ENCODE peak calls at places on chromosomes 7 and 10, in six cellular contexts. O is fibroblast of lung; G is IMR-90; U is PC-9; T is CD4-positive, alpha-beta memory T cell; L is cardiac muscle cell. M is an unnamed sample. For H3K9me3, the result is how much of the 10 kb centered on the place peaks cover.

GRCh38 chr10:122748496-122748895 is 48.9 kb upstream of the C10orf120 start:
- DNase-seq in T (no peak), U (no peak), O (no peak), G (no peak), L (no peak), M (no peak)

GRCh38 chr10:97578171-97578844 is 5.7 kb downstream of the ANKRD2 start:
- DNase-seq in G (no peak), L (no peak), O (no peak), U (no peak), T (no peak), M (no peak)

GRCh38 chr7:80825499-80825898 is 93.4 kb downstream of the SEMA3C start:
- DNase-seq in O (no peak), T (no peak), U (no peak), L (no peak), G (no peak), M (no peak)

GRCh38 chr7:45872116-45873034 is 507 bp downstream of the CCDC201 start:
- DNase-seq in O (no peak), U (peak), T (no peak), G (no peak), L (peak), M (no peak)

GRCh38 chr10:22599636-22600228 is 114.6 kb downstream of the PIP4K2A start:
- DNase-seq in U (no peak), T (no peak), L (no peak), O (no peak), G (no peak), M (no peak)

GRCh38 chr7:114988755-114989154 is 66.9 kb downstream of the MDFIC start:
- DNase-seq in U (no peak), G (peak), T (no peak), O (peak), L (peak), M (no peak)

GRCh38 chr7:11714676-11715075 is 117.3 kb downstream of the THSD7A start:
- DNase-seq in T (no peak), U (no peak), O (no peak), L (peak), G (no peak), M (no peak)

GRCh38 chr10:132981746-132982145 is 39.4 kb upstream of the CFAP46 start:
- DNase-seq in G (no peak), T (no peak), U (no peak), L (no peak), O (no peak), M (no peak)

GRCh38 chr7:115631782-115632181 is 398.8 kb downstream of the TFEC start:
- DNase-seq in L (peak), G (peak), U (no peak), T (no peak), O (no peak), M (no peak)

GRCh38 chr10:12978885-12979284 is 22.6 kb downstream of the CCDC3 start:
- DNase-seq in G (no peak), T (no peak), L (no peak), O (no peak), U (no peak), M (no peak)

GRCh38 chr7:11817111-11817710 is 14.8 kb downstream of the THSD7A start:
- DNase-seq in T (no peak), O (peak), G (no peak), L (peak), U (no peak), M (no peak)

GRCh38 chr7:74401137-74401859 is 52.4 kb upstream of the GTF2IRD1 start:
- DNase-seq in T (peak), L (peak), O (peak), G (peak), U (peak), M (peak)

GRCh38 chr10:44998146-44998631 is 2.5 kb upstream of the ZNF22 start:
- DNase-seq in G (peak), O (peak), L (peak), T (no peak), U (no peak), M (no peak)

GRCh38 chr7:311131-311680 is 21.2 kb downstream of the FOXL3 start:
- DNase-seq in G (no peak), U (no peak), L (no peak), O (no peak), T (no peak), M (no peak)

GRCh38 chr10:92691042-92691590 is 1.4 kb downstream of the HHEX start:
- DNase-seq in T (no peak), L (no peak), O (no peak), U (no peak), G (no peak), M (no peak)

GRCh38 chr10:20624642-20625041 is 272.5 kb downstream of the NEBL start:
- DNase-seq in L (peak), O (peak), U (no peak), T (no peak), G (no peak), M (no peak)

GRCh38 chr7:40986351-40986873 is 716.5 kb downstream of the INHBA start:
- DNase-seq in U (peak), G (peak), L (peak), T (no peak), O (peak), M (no peak)

GRCh38 chr7:66204822-66205735 is at the start of gene TPST1:
- DNase-seq in U (peak), L (peak), O (peak), T (peak), G (peak), M (peak)

GRCh38 chr7:128395748-128396147 is 14.0 kb downstream of the IMPDH1 start:
- DNase-seq in L (no peak), O (no peak), G (no peak), T (no peak), U (no peak), M (no peak)

GRCh38 chr10:46091834-46092522 is 45.9 kb upstream of the MSMB start:
- DNase-seq in O (no peak), T (no peak), U (no peak), L (no peak), G (no peak), M (no peak)

GRCh38 chr10:79331709-79332108 is 15.6 kb upstream of the PPIF start:
- DNase-seq in T (peak), O (no peak), G (peak), U (peak), L (peak), M (peak)

GRCh38 chr10:132960651-132961419 is 18.5 kb upstream of the CFAP46 start:
- DNase-seq in U (no peak), L (no peak), T (no peak), G (no peak), O (no peak), M (no peak)

GRCh38 chr10:33336606-33337334 is 2.3 kb upstream of the NRP1 start:
- DNase-seq in U (no peak), O (peak), L (peak), G (no peak), T (no peak), M (no peak)

GRCh38 chr10:5840314-5841307 is 27.4 kb upstream of the GDI2 start:
- DNase-seq in O (no peak), G (no peak), U (no peak), L (peak), T (no peak), M (no peak)

GRCh38 chr7:112654322-112655216 is 135.6 kb downstream of the TMEM168 start:
- DNase-seq in T (no peak), O (peak), L (peak), U (no peak), G (no peak), M (no peak)

GRCh38 chr10:120578123-120578522 is 121.1 kb downstream of the PLPP4 start:
- DNase-seq in L (no peak), T (no peak), U (no peak), G (no peak), O (no peak), M (no peak)

GRCh38 chr10:95327367-95327766 is 36.6 kb upstream of the PDLIM1 start:
- DNase-seq in G (peak), O (peak), L (peak), T (no peak), U (no peak), M (no peak)

GRCh38 chr7:92155108-92155755 is 21.0 kb upstream of the CYP51A1 start:
- DNase-seq in T (no peak), G (no peak), O (no peak), L (no peak), U (no peak), M (no peak)

GRCh38 chr10:30878920-30879319 is 152.7 kb downstream of the ZNF438 start:
- DNase-seq in O (no peak), U (no peak), L (no peak), T (no peak), G (no peak), M (no peak)
- H3K9me3 ChIP-seq in O (under half), U (under half), L (under half), T (under half), G (under half), M (under half)

GRCh38 chr7:157549612-157550299 is 213.0 kb downstream of the DNAJB6 start:
- DNase-seq in U (no peak), G (no peak), L (no peak), O (no peak), T (no peak), M (no peak)
- H3K9me3 ChIP-seq in U (under half), G (half or more), L (under half), O (under half), T (under half), M (under half)

GRCh38 chr7:157801971-157802675 is 465.3 kb downstream of the DNAJB6 start:
- DNase-seq in G (no peak), L (no peak), O (no peak), T (no peak), U (no peak), M (no peak)
- H3K9me3 ChIP-seq in G (under half), L (under half), O (under half), T (under half), U (under half), M (under half)

DNA sequence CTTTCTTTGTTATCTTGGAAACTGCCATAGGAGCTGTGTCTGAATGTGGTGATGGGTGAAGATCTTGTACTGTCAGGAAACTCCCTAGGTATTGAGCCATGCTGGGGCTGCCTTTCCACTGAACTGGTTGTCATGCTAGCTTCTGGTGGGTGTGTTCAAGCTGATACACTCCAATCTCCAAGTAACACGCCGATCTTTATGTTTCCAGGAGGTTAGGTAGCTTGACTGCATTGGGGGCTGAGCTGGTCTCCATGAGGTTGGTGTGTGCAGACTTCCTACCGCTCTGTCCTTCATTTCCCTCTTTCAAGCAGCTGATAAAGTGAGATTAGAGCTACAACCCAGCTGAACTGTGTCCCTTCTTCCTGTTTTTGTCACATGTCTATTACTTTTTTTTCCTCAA is 265.5 kb downstream of the ANKRD30A start:
- DNase-seq in L (no peak), U (no peak), O (no peak), T (no peak), G (no peak), M (no peak)
- H3K9me3 ChIP-seq in L (under half), U (under half), O (under half), T (under half), G (under half), M (under half)

GRCh38 chr7:158498443-158499108 is 89.0 kb downstream of the PTPRN2 start:
- DNase-seq in L (no peak), U (no peak), O (no peak), G (no peak), T (no peak), M (no peak)
- H3K9me3 ChIP-seq in L (under half), U (under half), O (under half), G (under half), T (under half), M (under half)

DNA sequence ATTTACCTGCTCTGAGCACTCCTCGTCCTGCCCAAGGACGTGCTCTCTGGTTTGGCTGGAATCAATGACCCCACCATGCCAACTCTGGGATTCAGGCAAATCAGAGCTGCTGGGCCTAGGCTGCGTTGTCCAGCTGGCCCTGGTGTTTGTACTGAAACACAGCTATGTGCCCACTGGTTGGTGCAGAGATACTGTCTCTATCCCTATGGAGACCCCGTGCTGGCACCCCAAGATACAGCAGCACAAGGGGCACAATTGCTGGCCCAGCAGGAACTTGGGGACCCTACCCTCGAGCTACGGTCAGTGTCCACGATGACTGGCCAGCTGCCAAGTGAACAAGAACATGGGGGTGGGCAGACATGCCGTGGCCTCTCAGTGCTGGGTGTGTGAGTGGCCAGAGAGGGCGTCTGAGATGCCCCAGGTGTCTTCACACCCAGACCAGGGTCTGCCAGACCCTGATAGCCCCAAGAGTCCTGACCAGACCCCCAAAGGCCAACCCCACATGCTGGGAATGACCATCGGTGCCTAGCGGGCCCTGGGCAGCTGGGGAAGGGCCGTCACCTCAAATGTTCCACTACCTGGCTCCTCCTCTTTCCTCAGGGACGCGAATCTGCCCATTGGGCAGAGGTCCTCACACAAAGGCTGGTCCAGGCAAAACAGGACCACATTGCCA is 79.3 kb upstream of the ZNF479 start:
- DNase-seq in L (no peak), G (no peak), T (no peak), U (no peak), O (no peak), M (no peak)
- H3K9me3 ChIP-seq in L (under half), G (under half), T (under half), U (under half), O (under half), M (under half)